ENCODE peak calls at places on chromosomes 11 and 22, in five cellular contexts. One of them, this sample, is unnamed.

GRCh38 chr11:12075822-12076821 is 34.3 kb upstream of the MICAL2 start:
- DNase-seq in neural progenitor cell: no peak
- DNase-seq in AG04450: peak
- DNase-seq in sigmoid colon: peak
- DNase-seq in cardiac muscle cell: no peak
- DNase-seq in this sample: no peak

GRCh38 chr11:93510196-93510898 is 32.8 kb downstream of the SMCO4 start:
- DNase-seq in neural progenitor cell: no peak
- DNase-seq in AG04450: no peak
- DNase-seq in sigmoid colon: no peak
- DNase-seq in cardiac muscle cell: no peak
- DNase-seq in this sample: no peak

GRCh38 chr22:43501951-43502874 is 90.4 kb downstream of the MPPED1 start:
- DNase-seq in neural progenitor cell: no peak
- DNase-seq in AG04450: no peak
- DNase-seq in sigmoid colon: no peak
- DNase-seq in cardiac muscle cell: no peak
- DNase-seq in this sample: no peak

GRCh38 chr22:46040471-46041465 is 63.8 kb upstream of the WNT7B start:
- DNase-seq in neural progenitor cell: no peak
- DNase-seq in AG04450: no peak
- DNase-seq in sigmoid colon: peak
- DNase-seq in cardiac muscle cell: no peak
- DNase-seq in this sample: no peak

GRCh38 chr11:60610702-60611101 is 88.7 kb upstream of the MS4A8 start:
- DNase-seq in neural progenitor cell: no peak
- DNase-seq in AG04450: no peak
- DNase-seq in sigmoid colon: no peak
- DNase-seq in cardiac muscle cell: no peak
- DNase-seq in this sample: no peak

GRCh38 chr11:73478737-73479347 is 102.6 kb downstream of the RELT start:
- DNase-seq in neural progenitor cell: peak
- DNase-seq in AG04450: no peak
- DNase-seq in sigmoid colon: no peak
- DNase-seq in cardiac muscle cell: peak
- DNase-seq in this sample: no peak

GRCh38 chr22:45911601-45912271 is 65.2 kb downstream of the WNT7B start:
- DNase-seq in neural progenitor cell: no peak
- DNase-seq in AG04450: no peak
- DNase-seq in sigmoid colon: no peak
- DNase-seq in cardiac muscle cell: no peak
- DNase-seq in this sample: no peak

GRCh38 chr11:11069741-11070550 is 212.1 kb upstream of the ZBED5 start:
- DNase-seq in neural progenitor cell: peak
- DNase-seq in AG04450: no peak
- DNase-seq in sigmoid colon: no peak
- DNase-seq in cardiac muscle cell: no peak
- DNase-seq in this sample: no peak

GRCh38 chr11:15918212-15918611 is 438.1 kb downstream of the SOX6 start:
- DNase-seq in neural progenitor cell: peak
- DNase-seq in AG04450: no peak
- DNase-seq in sigmoid colon: no peak
- DNase-seq in cardiac muscle cell: no peak
- DNase-seq in this sample: no peak

GRCh38 chr22:29141078-29141688 is 64.5 kb upstream of the EMID1 start:
- DNase-seq in neural progenitor cell: no peak
- DNase-seq in AG04450: no peak
- DNase-seq in sigmoid colon: no peak
- DNase-seq in cardiac muscle cell: no peak
- DNase-seq in this sample: no peak

GRCh38 chr11:43969543-43969942 is 27.1 kb downstream of the C11orf96 start:
- DNase-seq in neural progenitor cell: no peak
- DNase-seq in AG04450: no peak
- DNase-seq in sigmoid colon: no peak
- DNase-seq in cardiac muscle cell: peak
- DNase-seq in this sample: no peak

GRCh38 chr11:63682045-63682915 is 980 bp downstream of the RTN3 start:
- DNase-seq in neural progenitor cell: peak
- DNase-seq in AG04450: no peak
- DNase-seq in sigmoid colon: peak
- DNase-seq in cardiac muscle cell: peak
- DNase-seq in this sample: no peak

GRCh38 chr11:31050061-31050790 is 319.3 kb downstream of the DCDC1 start:
- DNase-seq in neural progenitor cell: no peak
- DNase-seq in AG04450: no peak
- DNase-seq in sigmoid colon: no peak
- DNase-seq in cardiac muscle cell: peak
- DNase-seq in this sample: no peak

GRCh38 chr11:13262096-13262495 is 15.5 kb upstream of the BMAL1 start:
- DNase-seq in neural progenitor cell: no peak
- DNase-seq in AG04450: no peak
- DNase-seq in sigmoid colon: no peak
- DNase-seq in cardiac muscle cell: no peak
- DNase-seq in this sample: no peak

GRCh38 chr11:92297551-92298237 is 73.1 kb downstream of the FAT3 start:
- DNase-seq in neural progenitor cell: no peak
- DNase-seq in AG04450: no peak
- DNase-seq in sigmoid colon: no peak
- DNase-seq in cardiac muscle cell: no peak
- DNase-seq in this sample: no peak

GRCh38 chr11:111395749-111396148 is 16.7 kb upstream of the POU2AF1 start:
- DNase-seq in neural progenitor cell: no peak
- DNase-seq in AG04450: no peak
- DNase-seq in sigmoid colon: no peak
- DNase-seq in cardiac muscle cell: no peak
- DNase-seq in this sample: no peak

GRCh38 chr22:34696557-34696956 is 369.4 kb upstream of the ISX start:
- DNase-seq in neural progenitor cell: peak
- DNase-seq in AG04450: no peak
- DNase-seq in sigmoid colon: no peak
- DNase-seq in cardiac muscle cell: peak
- DNase-seq in this sample: no peak

GRCh38 chr11:86948733-86949132 is 6.5 kb downstream of the FZD4 start:
- DNase-seq in neural progenitor cell: no peak
- DNase-seq in AG04450: no peak
- DNase-seq in sigmoid colon: no peak
- DNase-seq in cardiac muscle cell: no peak
- DNase-seq in this sample: no peak

GRCh38 chr11:57459112-57460016 is 964 bp upstream of the RTN4RL2 start:
- DNase-seq in neural progenitor cell: peak
- DNase-seq in AG04450: no peak
- DNase-seq in sigmoid colon: no peak
- DNase-seq in cardiac muscle cell: peak
- DNase-seq in this sample: no peak

GRCh38 chr11:65357856-65358356 is 3.4 kb downstream of the TIGD3 start:
- DNase-seq in neural progenitor cell: no peak
- DNase-seq in AG04450: no peak
- DNase-seq in sigmoid colon: no peak
- DNase-seq in cardiac muscle cell: no peak
- DNase-seq in this sample: no peak

GRCh38 chr11:13035711-13036110 is 26.6 kb downstream of the RASSF10 start:
- DNase-seq in neural progenitor cell: no peak
- DNase-seq in AG04450: no peak
- DNase-seq in sigmoid colon: no peak
- DNase-seq in cardiac muscle cell: no peak
- DNase-seq in this sample: no peak

GRCh38 chr11:108853151-108853550 is 188.3 kb downstream of the DDX10 start:
- DNase-seq in neural progenitor cell: no peak
- DNase-seq in AG04450: no peak
- DNase-seq in sigmoid colon: no peak
- DNase-seq in cardiac muscle cell: no peak
- DNase-seq in this sample: no peak
- H3K27ac ChIP-seq in neural progenitor cell: no peak
- H3K27ac ChIP-seq in AG04450: no peak
- H3K27ac ChIP-seq in sigmoid colon: no peak
- H3K27ac ChIP-seq in cardiac muscle cell: peak
- H3K27ac ChIP-seq in this sample: no peak

DNA sequence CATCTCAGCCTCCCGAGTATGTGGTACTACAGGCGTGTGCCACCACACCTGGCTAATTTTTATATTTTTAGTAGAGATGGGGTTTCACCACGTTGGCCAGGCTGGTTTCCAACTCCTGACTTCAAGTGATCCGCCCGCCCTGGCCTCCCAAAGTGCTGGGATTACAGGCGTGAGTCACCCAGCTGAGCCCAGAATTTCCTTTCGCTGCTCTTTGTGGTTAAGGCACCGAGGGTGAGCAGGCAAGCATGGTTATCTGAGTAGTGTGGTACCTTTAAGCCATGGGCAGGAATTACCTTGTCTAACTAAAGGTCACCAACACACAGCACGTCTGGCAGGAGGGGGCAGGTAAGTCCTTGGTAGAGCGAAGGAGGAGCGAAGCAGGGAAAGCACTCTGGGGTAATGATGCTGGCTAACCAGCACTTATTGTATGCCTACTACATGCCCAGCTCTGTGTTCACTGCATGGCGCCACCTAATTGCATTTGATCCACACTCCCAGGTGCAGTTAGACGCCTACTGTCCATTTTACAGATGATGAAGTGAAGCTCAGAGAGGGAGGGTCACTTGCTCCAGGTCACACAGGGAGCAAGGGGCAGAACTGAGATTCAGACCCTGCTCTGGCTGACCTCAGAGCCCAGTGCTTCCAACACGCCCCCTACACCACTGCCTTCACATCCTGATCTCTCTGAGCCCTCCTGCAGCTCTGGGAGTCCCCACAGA is 45.7 kb downstream of the TRIOBP start:
- DNase-seq in neural progenitor cell: no peak
- DNase-seq in AG04450: peak
- DNase-seq in sigmoid colon: peak
- DNase-seq in cardiac muscle cell: no peak
- DNase-seq in this sample: no peak
- H3K27ac ChIP-seq in neural progenitor cell: no peak
- H3K27ac ChIP-seq in AG04450: peak
- H3K27ac ChIP-seq in sigmoid colon: peak
- H3K27ac ChIP-seq in cardiac muscle cell: no peak
- H3K27ac ChIP-seq in this sample: no peak

DNA sequence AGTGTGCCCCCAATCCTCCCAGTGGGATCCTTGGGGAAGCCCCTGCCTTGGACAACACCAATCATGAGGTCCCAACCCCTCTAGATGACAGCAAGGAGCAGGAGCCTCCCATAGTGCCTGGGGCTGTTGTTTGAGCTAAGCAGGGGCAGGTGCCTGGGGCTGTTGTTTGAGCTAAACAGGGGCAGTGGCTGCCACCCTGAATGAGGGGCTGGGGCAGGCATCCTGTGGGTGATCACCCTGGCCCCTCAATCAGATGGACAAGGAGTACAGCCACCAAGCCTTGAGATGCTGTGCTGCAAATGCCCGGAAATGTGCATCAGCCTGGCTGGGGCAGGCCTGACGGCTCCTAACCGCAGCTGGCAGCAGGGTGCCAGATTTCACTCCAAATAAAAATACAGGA is 66.7 kb downstream of the MYEOV start:
- DNase-seq in neural progenitor cell: no peak
- DNase-seq in AG04450: no peak
- DNase-seq in sigmoid colon: no peak
- DNase-seq in cardiac muscle cell: no peak
- DNase-seq in this sample: no peak
- H3K27ac ChIP-seq in neural progenitor cell: no peak
- H3K27ac ChIP-seq in AG04450: no peak
- H3K27ac ChIP-seq in sigmoid colon: no peak
- H3K27ac ChIP-seq in cardiac muscle cell: no peak
- H3K27ac ChIP-seq in this sample: no peak

GRCh38 chr11:118615996-118616395 is 8.6 kb downstream of the PHLDB1 start:
- DNase-seq in neural progenitor cell: peak
- DNase-seq in AG04450: no peak
- DNase-seq in sigmoid colon: no peak
- DNase-seq in cardiac muscle cell: no peak
- DNase-seq in this sample: no peak
- H3K27ac ChIP-seq in neural progenitor cell: peak
- H3K27ac ChIP-seq in AG04450: peak
- H3K27ac ChIP-seq in sigmoid colon: no peak
- H3K27ac ChIP-seq in cardiac muscle cell: peak
- H3K27ac ChIP-seq in this sample: no peak

GRCh38 chr11:129414144-129414876 is 38.7 kb downstream of the BARX2 start:
- DNase-seq in neural progenitor cell: no peak
- DNase-seq in AG04450: no peak
- DNase-seq in sigmoid colon: no peak
- DNase-seq in cardiac muscle cell: no peak
- DNase-seq in this sample: no peak
- H3K27ac ChIP-seq in neural progenitor cell: no peak
- H3K27ac ChIP-seq in AG04450: no peak
- H3K27ac ChIP-seq in sigmoid colon: no peak
- H3K27ac ChIP-seq in cardiac muscle cell: no peak
- H3K27ac ChIP-seq in this sample: no peak

GRCh38 chr11:107858217-107859070 is at the start of gene SLC35F2:
- DNase-seq in neural progenitor cell: peak
- DNase-seq in AG04450: no peak
- DNase-seq in sigmoid colon: peak
- DNase-seq in cardiac muscle cell: peak
- DNase-seq in this sample: peak
- H3K27ac ChIP-seq in neural progenitor cell: no peak
- H3K27ac ChIP-seq in AG04450: no peak
- H3K27ac ChIP-seq in sigmoid colon: peak
- H3K27ac ChIP-seq in cardiac muscle cell: no peak
- H3K27ac ChIP-seq in this sample: peak

GRCh38 chr11:67174311-67174710 is 55.2 kb downstream of the KDM2A start:
- DNase-seq in neural progenitor cell: no peak
- DNase-seq in AG04450: no peak
- DNase-seq in sigmoid colon: no peak
- DNase-seq in cardiac muscle cell: no peak
- DNase-seq in this sample: no peak
- H3K27ac ChIP-seq in neural progenitor cell: no peak
- H3K27ac ChIP-seq in AG04450: no peak
- H3K27ac ChIP-seq in sigmoid colon: no peak
- H3K27ac ChIP-seq in cardiac muscle cell: no peak
- H3K27ac ChIP-seq in this sample: no peak

DNA sequence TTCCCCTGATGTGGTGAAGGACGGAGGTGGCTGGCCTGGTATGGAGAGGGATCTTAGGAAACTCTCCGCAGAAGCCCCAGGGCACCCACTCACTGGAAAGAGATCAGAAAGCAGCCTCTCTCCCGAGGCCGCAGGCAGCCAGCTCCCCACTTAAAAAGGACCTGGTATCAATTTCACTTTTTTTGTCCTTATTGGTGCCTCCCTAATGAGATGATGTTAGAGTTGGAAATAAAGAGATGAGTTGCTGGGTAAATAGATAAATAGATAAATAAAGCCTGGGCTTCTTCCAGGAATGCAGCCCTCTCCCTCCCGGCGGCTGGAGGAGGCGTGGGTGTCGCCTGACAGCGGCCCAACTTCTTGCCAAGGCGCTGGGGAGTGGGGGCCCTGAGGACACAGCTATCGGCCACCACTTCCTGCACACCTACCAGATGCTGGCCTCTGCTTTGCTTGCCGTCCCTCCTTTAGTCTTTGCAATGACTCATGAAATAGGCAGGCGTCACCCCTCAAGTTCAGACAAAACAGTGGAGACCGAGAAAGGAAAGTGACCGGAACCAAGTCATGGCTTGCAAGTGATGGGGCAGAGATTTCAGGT is 42.9 kb downstream of the LINC01488 start:
- DNase-seq in neural progenitor cell: no peak
- DNase-seq in AG04450: no peak
- DNase-seq in sigmoid colon: peak
- DNase-seq in cardiac muscle cell: no peak
- DNase-seq in this sample: no peak
- H3K27ac ChIP-seq in neural progenitor cell: no peak
- H3K27ac ChIP-seq in AG04450: no peak
- H3K27ac ChIP-seq in sigmoid colon: no peak
- H3K27ac ChIP-seq in cardiac muscle cell: no peak
- H3K27ac ChIP-seq in this sample: no peak

This sample was measured in CD8-positive, alpha-beta memory T cell.